ENCODE peak calls at places on chromosomes 1 and 21, in ten cellular contexts. J is NCI-H1092 treated with DMSO at 0.1 percent for 48 hours, N is epithelial cell of esophagus, A is upper lobe of right lung, P is GM19239, S is heart right ventricle, K is psoas muscle, Y is SHP77, Z is lower leg skin, B is mesothelial cell of epicardium. V is an unnamed sample.

GRCh38 chr1:172351761-172352161 is 68.7 kb upstream of the C1orf105 start:
- DNase-seq in P (no peak), N (no peak), K (no peak), Z (no peak), A (no peak), J (no peak), S (no peak), Y (no peak), B (no peak), V (no peak)

GRCh38 chr1:182890927-182891610 is 51.9 kb downstream of the DHX9 start:
- DNase-seq in P (no peak), Z (no peak), K (no peak), N (no peak), A (no peak), S (no peak), Y (peak; percentile 56), B (no peak), J (peak; percentile 26), V (no peak)

GRCh38 chr1:22971161-22972062 is 1.3 kb downstream of the LACTBL1 start:
- DNase-seq in S (no peak), A (no peak), Z (peak; percentile 43), K (no peak), N (peak; percentile 66), Y (no peak), J (peak; percentile 12), B (peak; percentile 28), P (no peak), V (peak; percentile 31)

GRCh38 chr1:216847385-216848036 is 124.3 kb upstream of the ESRRG start:
- DNase-seq in A (no peak), J (no peak), N (peak; percentile 43), P (no peak), K (no peak), S (no peak), Z (no peak), B (no peak), Y (no peak), V (no peak)

GRCh38 chr1:41476807-41477361 is 7.6 kb downstream of the EDN2 start:
- DNase-seq in B (no peak), N (no peak), Z (peak; percentile 85), Y (no peak), K (peak; percentile 43), P (no peak), A (no peak), S (peak; percentile 61), J (peak; percentile 33), V (no peak)

GRCh38 chr1:206036661-206037455 is 13.2 kb upstream of the CTSE start:
- DNase-seq in S (no peak), J (no peak), B (no peak), A (no peak), N (no peak), Y (no peak), K (no peak), Z (no peak), P (no peak), V (no peak)

GRCh38 chr1:35556494-35557117 is 597 bp downstream of the KIAA0319L start:
- DNase-seq in N (no peak), P (no peak), Z (no peak), Y (no peak), A (no peak), K (no peak), S (no peak), B (no peak), J (peak; percentile 87), V (no peak)

GRCh38 chr1:99600782-99601181 is 45.1 kb upstream of the PALMD start:
- DNase-seq in P (no peak), N (no peak), S (no peak), K (no peak), B (no peak), Y (no peak), Z (no peak), A (no peak), J (no peak), V (no peak)

GRCh38 chr1:30540611-30541192 is 182.7 kb downstream of the MATN1 start:
- DNase-seq in B (no peak), J (no peak), N (no peak), Y (no peak), A (no peak), P (no peak), K (no peak), S (no peak), Z (no peak), V (no peak)

GRCh38 chr1:241012708-241013340 is 344.2 kb downstream of the RGS7 start:
- DNase-seq in A (no peak), P (no peak), N (no peak), Z (no peak), S (no peak), B (no peak), J (no peak), Y (no peak), K (no peak), V (peak; percentile 56)

GRCh38 chr1:236168716-236169429 is 26.5 kb downstream of the GPR137B start:
- DNase-seq in J (no peak), B (peak; percentile 22), Y (peak; percentile 14), Z (peak; percentile 93), A (peak; percentile 83), P (no peak), N (peak; percentile 40), K (peak; percentile 63), S (peak; percentile 46), V (peak; percentile 51)

GRCh38 chr1:19484793-19485361 is 462 bp downstream of the CAPZB start:
- DNase-seq in Z (no peak), P (no peak), J (no peak), S (no peak), A (no peak), B (peak; percentile 71), K (no peak), Y (no peak), N (no peak), V (peak; percentile 52)

GRCh38 chr1:30856260-30856790 is 52.2 kb downstream of the SDC3 start:
- DNase-seq in N (peak; percentile 27), S (no peak), Z (no peak), A (no peak), Y (peak; percentile 26), K (no peak), P (no peak), B (no peak), J (peak; percentile 98), V (no peak)

GRCh38 chr1:198918920-198919319 is 280.1 kb downstream of the PTPRC start:
- DNase-seq in P (no peak), Z (no peak), S (no peak), B (no peak), Y (no peak), A (no peak), N (peak; percentile 64), K (no peak), J (no peak), V (no peak)

GRCh38 chr21:43786423-43787179 is 2.8 kb upstream of the RRP1 start:
- DNase-seq in Z (no peak), S (no peak), B (no peak), Y (no peak), A (no peak), P (no peak), K (no peak), N (peak; percentile 59), J (no peak), V (no peak)

GRCh38 chr1:154433161-154433681 is 28.1 kb downstream of the IL6R start:
- DNase-seq in P (no peak), Y (no peak), N (peak; percentile 98), S (no peak), B (no peak), K (peak; percentile 49), J (no peak), Z (peak; percentile 92), A (no peak), V (no peak)

GRCh38 chr1:77888071-77888428 is 374 bp upstream of the NEXN start:
- DNase-seq in P (no peak), N (no peak), Z (no peak), B (no peak), S (no peak), Y (peak; percentile 5), J (no peak), A (no peak), K (no peak), V (no peak)

GRCh38 chr1:235207202-235207565 is 46.1 kb upstream of the RBM34 start:
- DNase-seq in Y (no peak), P (no peak), J (no peak), N (no peak), S (no peak), K (no peak), A (no peak), Z (no peak), B (no peak), V (no peak)

GRCh38 chr1:150557065-150557600 is 7.9 kb downstream of the ADAMTSL4 start:
- DNase-seq in N (no peak), B (no peak), J (no peak), Z (no peak), A (no peak), Y (no peak), K (no peak), P (no peak), S (no peak), V (no peak)

GRCh38 chr1:238329671-238330070 is 438.9 kb upstream of the ZP4 start:
- DNase-seq in J (no peak), K (no peak), B (no peak), N (no peak), Y (no peak), Z (no peak), S (no peak), P (no peak), A (no peak), V (no peak)

GRCh38 chr1:11355594-11356467 is 82.8 kb downstream of the UBIAD1 start:
- DNase-seq in K (no peak), B (no peak), Z (no peak), P (no peak), S (no peak), J (peak; percentile 96), N (no peak), A (no peak), Y (no peak), V (peak; percentile 65)

GRCh38 chr1:21301794-21302440 is 11.7 kb upstream of the ECE1 start:
- DNase-seq in S (no peak), Z (no peak), P (no peak), B (no peak), K (no peak), Y (no peak), A (no peak), N (no peak), J (no peak), V (no peak)

GRCh38 chr1:48017716-48018115 is 20.5 kb upstream of the TRABD2B start:
- DNase-seq in B (no peak), J (no peak), Y (no peak), N (peak; percentile 35), A (no peak), Z (peak; percentile 58), S (no peak), K (no peak), P (no peak), V (no peak)

GRCh38 chr1:33347650-33347992 is 26.7 kb upstream of the A3GALT2 start:
- DNase-seq in Z (peak; percentile 94), B (no peak), P (no peak), Y (peak; percentile 50), K (peak; percentile 71), J (peak; percentile 68), N (peak; percentile 35), S (peak; percentile 41), A (no peak), V (no peak)

GRCh38 chr1:184910596-184910995 is 63.7 kb downstream of the NIBAN1 start:
- DNase-seq in S (no peak), K (peak; percentile 79), A (no peak), N (peak; percentile 79), Y (no peak), P (no peak), B (no peak), J (no peak), Z (peak; percentile 93), V (no peak)

GRCh38 chr21:34071683-34072082 is 1.7 kb upstream of the MRPS6 start:
- DNase-seq in Y (no peak), P (no peak), N (no peak), A (no peak), K (no peak), Z (no peak), S (no peak), B (no peak), J (no peak), V (no peak)

GRCh38 chr1:234851450-234852438 is 241.8 kb upstream of the IRF2BP2 start:
- DNase-seq in Y (no peak), J (no peak), P (peak; percentile 26), B (no peak), Z (no peak), K (no peak), N (peak; percentile 52), S (no peak), A (no peak), V (no peak)

GRCh38 chr1:230542054-230542453 is 100.2 kb upstream of the COG2 start:
- DNase-seq in S (no peak), B (no peak), K (no peak), Y (no peak), A (no peak), J (no peak), N (peak; percentile 85), Z (no peak), P (no peak), V (no peak)

V was measured in iPS-NIHi11.